ENCODE peak calls at places on chromosomes 12 and 14, in ten cellular contexts. U is uterus; G is CD8-positive, alpha-beta memory T cell; N is DND-41; V is lung; X is left lung; S is pancreas; B is fibroblast of lung; M is right atrium auricular region; O is colonic mucosa. F is an unnamed sample.

GRCh38 chr12:23893611-23894010 is 55.9 kb downstream of the SOX5 start:
- DNase-seq in O (no peak), U (no peak), B (no peak), X (no peak), N (no peak), S (no peak), M (no peak), V (no peak), G (no peak), F (no peak)

GRCh38 chr14:74085047-74085637 is 386 bp downstream of the LIN52 start:
- DNase-seq in B (peak; percentile 36), X (no peak), M (no peak), S (no peak), V (no peak), O (no peak), U (no peak), G (no peak), N (no peak), F (no peak)

GRCh38 chr12:78645956-78646355 is 218.6 kb upstream of the SYT1 start:
- DNase-seq in S (no peak), B (no peak), G (no peak), U (no peak), X (no peak), O (no peak), M (no peak), N (no peak), V (no peak), F (no peak)

GRCh38 chr14:21902561-21903199 is 229.1 kb upstream of the OR4E1 start:
- DNase-seq in V (no peak), U (no peak), M (no peak), S (no peak), O (no peak), X (no peak), N (peak; percentile 63), B (no peak), G (no peak), F (no peak)

GRCh38 chr14:22886500-22887259 is 3.7 kb downstream of the REM2 start:
- DNase-seq in N (peak; percentile 37), M (peak; percentile 62), X (peak; percentile 89), V (peak; percentile 84), U (peak; percentile 76), B (peak; percentile 65), S (peak; percentile 85), O (peak; percentile 88), G (peak; percentile 54), F (peak; percentile 64)

GRCh38 chr14:89543420-89543790 is 126.4 kb upstream of the FOXN3 start:
- DNase-seq in V (no peak), B (peak; percentile 19), S (peak; percentile 65), U (no peak), M (no peak), G (no peak), N (no peak), X (no peak), O (no peak), F (no peak)

GRCh38 chr14:47710581-47710980 is 35.2 kb upstream of the MDGA2 start:
- DNase-seq in B (no peak), G (no peak), S (no peak), U (no peak), M (no peak), N (no peak), V (no peak), X (no peak), O (no peak), F (no peak)

GRCh38 chr12:47811581-47812484 is 7.9 kb downstream of the HDAC7 start:
- DNase-seq in U (peak; percentile 84), S (no peak), X (no peak), N (no peak), M (peak; percentile 92), G (no peak), B (peak; percentile 83), O (no peak), V (no peak), F (no peak)

GRCh38 chr12:67148265-67148664 is 120.9 kb upstream of the CAND1 start:
- DNase-seq in S (no peak), N (no peak), X (no peak), M (no peak), U (no peak), V (no peak), B (no peak), O (no peak), G (no peak), F (no peak)

GRCh38 chr12:84134797-84135366 is 777.7 kb downstream of the SLC6A15 start:
- DNase-seq in X (no peak), V (no peak), U (no peak), G (no peak), M (no peak), N (no peak), S (no peak), O (no peak), B (no peak), F (no peak)

GRCh38 chr12:94875525-94875924 is 128.0 kb downstream of the NDUFA12 start:
- DNase-seq in S (no peak), N (peak; percentile 5), G (no peak), B (peak; percentile 28), U (no peak), M (no peak), V (no peak), O (no peak), X (no peak), F (peak; percentile 28)

GRCh38 chr12:65335021-65335714 is 56.7 kb downstream of the MSRB3 start:
- DNase-seq in U (peak; percentile 79), N (no peak), O (no peak), S (no peak), G (no peak), X (no peak), V (no peak), B (peak; percentile 95), M (no peak), F (no peak)

GRCh38 chr14:91078095-91078737 is 17.8 kb upstream of the RPS6KA5 start:
- DNase-seq in N (peak; percentile 78), S (no peak), V (no peak), G (no peak), B (no peak), X (no peak), O (no peak), U (no peak), M (no peak), F (no peak)

GRCh38 chr12:124677552-124678356 is 110.3 kb upstream of the NCOR2 start:
- DNase-seq in N (no peak), X (no peak), U (no peak), O (no peak), G (no peak), S (no peak), B (no peak), V (no peak), M (no peak), F (no peak)
- H3K4me1 ChIP-seq in N (no peaks in the 10 kb centered on the region), X (peaks cover 55% of the 10 kb centered on the region), U (peaks cover 12% of the 10 kb centered on the region), O (no peaks in the 10 kb centered on the region), G (no peaks in the 10 kb centered on the region), S (no peaks in the 10 kb centered on the region), B (peaks cover 34% of the 10 kb centered on the region), V (peaks cover 13% of the 10 kb centered on the region), M (no peaks in the 10 kb centered on the region), F (peaks cover 14% of the 10 kb centered on the region)

GRCh38 chr12:3692616-3693365 is 60.1 kb downstream of the CRACR2A start:
- DNase-seq in M (no peak), X (peak; percentile 51), G (no peak), U (no peak), N (no peak), O (no peak), V (no peak), B (no peak), S (no peak), F (no peak)
- H3K9me3 ChIP-seq in M (no peaks in the 10 kb centered on the region), X (no peaks in the 10 kb centered on the region), G (no peaks in the 10 kb centered on the region), U (no peaks in the 10 kb centered on the region), N (peaks cover 4% of the 10 kb centered on the region), O (no peaks in the 10 kb centered on the region), V (peaks cover 3% of the 10 kb centered on the region), B (no peaks in the 10 kb centered on the region), S (no peaks in the 10 kb centered on the region), F (no peaks in the 10 kb centered on the region)

GRCh38 chr12:108838194-108839010 is 19.0 kb downstream of the SSH1 start:
- DNase-seq in S (peak; percentile 29), N (peak; percentile 52), U (peak; percentile 90), V (peak; percentile 80), O (peak; percentile 53), B (peak; percentile 99), G (peak; percentile 49), X (peak; percentile 95), M (peak; percentile 97), F (peak; percentile 89)
- H3K27ac ChIP-seq in S (no peak overlapping the region), N (peak overlapping the region; percentile 35), U (peak overlapping the region; percentile 86), V (peak overlapping the region; percentile 98), O (peak overlapping the region; percentile 54), B (peak overlapping the region; percentile 98), G (peak overlapping the region; percentile 45), X (peak overlapping the region; percentile 94), M (peak overlapping the region; percentile 95), F (peak overlapping the region; percentile 81)

GRCh38 chr12:104305349-104305748 is 1.8 kb downstream of the EID3 start:
- DNase-seq in O (no peak), N (no peak), U (no peak), B (no peak), G (no peak), X (no peak), S (no peak), M (no peak), V (no peak), F (no peak)
- H3K4me1 ChIP-seq in O (peaks cover 3% of the 10 kb centered on the region), N (no peaks in the 10 kb centered on the region), U (peaks cover 6% of the 10 kb centered on the region), B (peaks cover 11% of the 10 kb centered on the region), G (peaks cover 19% of the 10 kb centered on the region), X (peaks cover 71% of the 10 kb centered on the region), S (no peaks in the 10 kb centered on the region), M (no peaks in the 10 kb centered on the region), V (peaks cover 12% of the 10 kb centered on the region), F (no peaks in the 10 kb centered on the region)

DNA sequence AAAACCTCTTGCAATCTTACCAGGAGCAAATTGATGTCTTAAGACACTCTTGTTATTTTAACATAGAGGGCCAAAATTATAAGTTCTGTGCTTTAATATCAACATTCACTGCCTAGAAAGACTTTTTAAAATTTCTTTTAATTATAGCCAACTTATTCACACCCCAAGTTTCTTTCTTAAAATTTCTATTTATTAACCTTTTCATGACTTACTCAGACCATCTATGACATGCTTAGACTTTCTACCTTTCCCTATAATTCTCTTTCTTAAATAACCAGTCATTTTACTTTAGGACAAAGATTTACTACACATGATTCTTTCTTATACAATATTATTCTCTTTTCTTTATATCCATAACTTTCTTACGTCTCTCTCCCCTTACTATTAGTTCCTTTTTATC is 220.4 kb downstream of the NUBPL start:
- DNase-seq in M (no peak), N (no peak), V (no peak), B (no peak), X (no peak), G (no peak), S (no peak), U (no peak), O (no peak), F (no peak)
- H3K9me3 ChIP-seq in M (peaks cover 14% of the 10 kb centered on the region), N (peaks cover 21% of the 10 kb centered on the region), V (no peaks in the 10 kb centered on the region), B (no peaks in the 10 kb centered on the region), X (no peaks in the 10 kb centered on the region), G (no peaks in the 10 kb centered on the region), S (no peaks in the 10 kb centered on the region), U (no peaks in the 10 kb centered on the region), O (no peaks in the 10 kb centered on the region), F (no peaks in the 10 kb centered on the region)